ENCODE peak calls at places on chromosomes 2 and 18, in eight cellular contexts. O, Z, X, P, Q, N, W and U are unnamed samples.

GRCh38 chr18:39841133-39842041 is 2113.6 kb upstream of the PIK3C3 start:
- DNase-seq in X (peak; percentile 62), W (peak; percentile 9), Q (no peak), O (peak; percentile 37), N (peak; percentile 88), P (peak; percentile 89), Z (peak; percentile 76), U (peak; percentile 74)

GRCh38 chr18:46037512-46038305 is 34.4 kb downstream of the PSTPIP2 start:
- DNase-seq in X (no peak), Z (no peak), P (no peak), N (no peak), Q (no peak), W (no peak), O (no peak), U (no peak)

GRCh38 chr2:16755377-16755776 is 89.7 kb upstream of the CYRIA start:
- DNase-seq in Q (no peak), Z (no peak), N (no peak), X (no peak), O (no peak), P (no peak), W (no peak), U (no peak)

GRCh38 chr18:10230072-10230471 is 224.4 kb upstream of the APCDD1 start:
- DNase-seq in Z (peak; percentile 20), O (no peak), N (no peak), X (no peak), P (peak; percentile 62), Q (peak; percentile 66), W (peak; percentile 62), U (no peak)

GRCh38 chr18:34957119-34957863 is 83.9 kb upstream of the MAPRE2 start:
- DNase-seq in N (no peak), O (no peak), Z (peak; percentile 25), P (no peak), Q (no peak), X (no peak), W (no peak), U (no peak)

GRCh38 chr2:102049756-102050443 is 58.1 kb downstream of the IL1R2 start:
- DNase-seq in Z (no peak), X (no peak), P (no peak), N (no peak), Q (no peak), W (no peak), O (no peak), U (no peak)

GRCh38 chr2:191845248-191845715 is 1.6 kb downstream of the CAVIN2 start:
- DNase-seq in O (no peak), N (peak; percentile 58), P (peak; percentile 68), Z (peak; percentile 42), W (no peak), Q (no peak), X (no peak), U (no peak)

GRCh38 chr18:29028560-29028959 is 851.6 kb upstream of the CDH2 start:
- DNase-seq in P (no peak), X (no peak), W (no peak), Z (no peak), N (no peak), Q (no peak), O (no peak), U (no peak)

GRCh38 chr2:198546091-198546490 is 741.7 kb downstream of the PLCL1 start:
- DNase-seq in X (no peak), O (no peak), N (no peak), P (no peak), W (no peak), Z (no peak), Q (no peak), U (no peak)

GRCh38 chr18:31410716-31411483 is 34.3 kb downstream of the DSG4 start:
- DNase-seq in O (no peak), Q (no peak), N (no peak), X (no peak), W (no peak), Z (no peak), P (no peak), U (no peak)

GRCh38 chr2:122681626-122682025 is 926.2 kb downstream of the TSN start:
- DNase-seq in Z (no peak), X (no peak), O (no peak), N (no peak), W (no peak), P (no peak), Q (no peak), U (no peak)

GRCh38 chr18:59268722-59269562 is 4.3 kb downstream of the RAX start:
- DNase-seq in P (no peak), Z (no peak), Q (no peak), N (peak; percentile 91), W (no peak), X (peak; percentile 81), O (no peak), U (peak; percentile 63)

GRCh38 chr18:62881509-62882016 is 166.2 kb downstream of the PHLPP1 start:
- DNase-seq in P (no peak), X (no peak), Z (peak; percentile 77), W (peak; percentile 65), N (no peak), O (no peak), Q (peak; percentile 80), U (peak; percentile 72)

GRCh38 chr2:8413589-8414135 is 268.2 kb upstream of the ID2 start:
- DNase-seq in N (no peak), P (no peak), O (no peak), Q (no peak), W (no peak), X (no peak), Z (no peak), U (no peak)

GRCh38 chr2:152223997-152224396 is 48.4 kb upstream of the STAM2 start:
- DNase-seq in Z (peak; percentile 80), O (no peak), W (no peak), X (no peak), P (no peak), N (no peak), Q (no peak), U (no peak)

GRCh38 chr2:28528206-28528605 is 32.3 kb downstream of the PLB1 start:
- DNase-seq in W (no peak), X (no peak), Q (no peak), P (peak; percentile 75), O (peak; percentile 22), Z (no peak), N (no peak), U (no peak)

GRCh38 chr2:239101807-239102206 is 253.9 kb downstream of the TWIST2 start:
- DNase-seq in Q (no peak), O (no peak), Z (no peak), N (no peak), P (no peak), X (no peak), W (no peak), U (no peak)

GRCh38 chr2:150555957-150556356 is 68.5 kb upstream of the RND3 start:
- DNase-seq in Q (no peak), W (no peak), O (no peak), X (no peak), N (no peak), P (no peak), Z (no peak), U (no peak)

GRCh38 chr2:558879-559278 is 118.3 kb downstream of the TMEM18 start:
- DNase-seq in O (no peak), N (no peak), X (no peak), W (no peak), P (no peak), Q (no peak), Z (no peak), U (no peak)

GRCh38 chr2:170554278-170554955 is 160.7 kb upstream of the SP5 start:
- DNase-seq in W (no peak), X (no peak), P (no peak), Q (peak; percentile 92), O (no peak), Z (peak; percentile 90), N (no peak), U (no peak)

GRCh38 chr2:192023006-192023405 is 171.7 kb downstream of the TMEFF2 start:
- DNase-seq in N (no peak), P (no peak), X (no peak), O (no peak), Q (no peak), W (no peak), Z (no peak), U (no peak)

GRCh38 chr2:39435254-39435653 is 1.8 kb downstream of the MAP4K3 start:
- DNase-seq in N (peak; percentile 49), W (no peak), O (no peak), Z (no peak), Q (no peak), P (peak; percentile 61), X (peak; percentile 6), U (no peak)

GRCh38 chr2:102509749-102510148 is 36.7 kb downstream of the SLC9A4 start:
- DNase-seq in O (no peak), X (no peak), Q (no peak), N (no peak), P (no peak), W (no peak), Z (peak; percentile 37), U (no peak)

GRCh38 chr2:136135924-136136906 is 18.3 kb upstream of the CXCR4 start:
- DNase-seq in W (no peak), P (no peak), X (no peak), Z (no peak), N (no peak), O (no peak), Q (no peak), U (no peak)

GRCh38 chr2:208017721-208018120 is 7.6 kb downstream of the PLEKHM3 start:
- DNase-seq in P (no peak), W (no peak), N (no peak), X (no peak), Z (no peak), Q (no peak), O (no peak), U (no peak)

GRCh38 chr2:119255760-119256573 is 32.3 kb downstream of the STEAP3 start:
- DNase-seq in N (no peak), Z (peak; percentile 92), X (peak; percentile 51), P (peak; percentile 80), O (no peak), W (peak; percentile 79), Q (peak; percentile 98), U (no peak)

GRCh38 chr2:118902279-118903028 is 39.5 kb upstream of the MARCO start:
- DNase-seq in N (no peak), Z (no peak), O (no peak), P (no peak), X (no peak), Q (no peak), W (no peak), U (no peak)

GRCh38 chr18:78506031-78506461 is 473.6 kb upstream of the SALL3 start:
- DNase-seq in X (no peak), P (no peak), W (no peak), Z (no peak), O (peak; percentile 13), Q (no peak), N (peak; percentile 82), U (no peak)

GRCh38 chr18:6601241-6601640 is 128.3 kb upstream of the ARHGAP28 start:
- DNase-seq in P (no peak), O (no peak), Z (no peak), X (no peak), Q (no peak), N (no peak), W (no peak), U (no peak)

GRCh38 chr18:39558658-39559057 is 1993.1 kb upstream of the CELF4 start:
- DNase-seq in O (no peak), Q (no peak), X (no peak), Z (no peak), N (no peak), W (no peak), P (no peak), U (no peak)

GRCh38 chr2:60386436-60386835 is 167.0 kb downstream of the BCL11A start:
- DNase-seq in Z (no peak), Q (no peak), P (no peak), O (no peak), X (no peak), N (no peak), W (peak; percentile 31), U (no peak)

GRCh38 chr18:48866028-48866733 is 84.6 kb downstream of the SMAD7 start:
- DNase-seq in N (no peak), X (no peak), O (peak; percentile 26), W (no peak), P (no peak), Q (no peak), Z (peak; percentile 91), U (no peak)

GRCh38 chr2:217185265-217185995 is 325.6 kb upstream of the TNP1 start:
- DNase-seq in W (no peak), P (no peak), Q (no peak), O (no peak), X (no peak), N (no peak), Z (no peak), U (no peak)

GRCh38 chr18:13371689-13372404 is 153.3 kb downstream of the LDLRAD4 start:
- DNase-seq in Q (no peak), P (no peak), X (no peak), W (no peak), O (no peak), N (no peak), Z (no peak), U (no peak)